ENCODE peak calls at places on chromosomes 1 and 21, in nine cellular contexts. Z is NCI-H345; Y is activated CD8-positive, alpha-beta T cell treated with anti-CD3 and anti-CD28 coated beads, Interleukin-2, amount 10 ng/mL, durations not matched to agents 7 days and 5 days; P is activated B cell treated with CpG ODN at 0.5 μM for 24 hours; U is AG09309; B is lower lobe of right lung; E is endothelial cell; I is activated T-helper 9 cell treated with anti-CD3 and anti-CD28 coated beads, Interleukin-2, amount 50 U/mL, for 16 hours; W is lung microvascular endothelial cell. C is an unnamed sample.
A peak's percentile ranks its signal among the peaks of the same experiment; 100 is the strongest.

GRCh38 chr1:1187938-1188337 is 14.3 kb downstream of the TTLL10 start:
- DNase-seq in Z (no peak), P (no peak), U (peak; percentile 18), Y (no peak), B (no peak), I (no peak), W (peak; percentile 19), E (no peak), C (no peak)

GRCh38 chr21:14591882-14592281 is 45.8 kb upstream of the SAMSN1 start:
- DNase-seq in P (no peak), E (no peak), W (no peak), Y (peak; percentile 40), I (no peak), Z (no peak), U (no peak), B (no peak), C (no peak)

GRCh38 chr1:91529856-91530255 is 29.2 kb downstream of the CDC7 start:
- DNase-seq in U (no peak), I (no peak), W (peak; percentile 47), Z (peak; percentile 10), B (no peak), Y (no peak), E (no peak), P (no peak), C (no peak)

GRCh38 chr21:41777934-41778815 is 11.3 kb upstream of the RIPK4 start:
- DNase-seq in B (peak; percentile 89), W (peak; percentile 75), I (no peak), U (peak; percentile 55), Z (peak; percentile 66), E (peak; percentile 95), Y (no peak), P (no peak), C (peak; percentile 93)

GRCh38 chr1:163528710-163529348 is 207.1 kb downstream of the NUF2 start:
- DNase-seq in B (no peak), W (peak; percentile 46), E (peak; percentile 23), I (no peak), Y (peak; percentile 34), U (no peak), P (no peak), Z (peak; percentile 10), C (no peak)

GRCh38 chr1:67446893-67447292 is 16.7 kb upstream of the SERBP1 start:
- DNase-seq in W (peak; percentile 51), Y (no peak), B (no peak), E (no peak), U (no peak), Z (no peak), I (no peak), P (no peak), C (no peak)

GRCh38 chr21:15521644-15522001 is 208.2 kb upstream of the USP25 start:
- DNase-seq in I (no peak), Y (no peak), Z (no peak), U (no peak), B (no peak), P (no peak), W (no peak), E (no peak), C (no peak)

GRCh38 chr1:1228596-1229321 is 3.0 kb downstream of the SDF4 start:
- DNase-seq in Y (no peak), P (no peak), E (no peak), U (no peak), W (no peak), Z (no peak), B (no peak), I (no peak), C (no peak)

GRCh38 chr1:221621683-221622082 is 120.2 kb downstream of the DUSP10 start:
- DNase-seq in Z (no peak), Y (no peak), U (no peak), I (no peak), E (no peak), B (no peak), P (no peak), W (no peak), C (no peak)